ENCODE peak calls at places on chromosomes 7 and 10, in seven cellular contexts. T is IMR-90, G is PC-3, Q is fibroblast of pulmonary artery, F is epithelial cell of proximal tubule, O is spleen, D is Panc1. A is an unnamed sample.
A peak's percentile ranks its signal among the peaks of the same experiment; 100 is the strongest.

GRCh38 chr10:119348516-119349240 is 141.3 kb downstream of the GRK5 start:
- DNase-seq in F (no peak), O (no peak), G (no peak), D (no peak), T (peak; percentile 54), Q (peak; percentile 48), A (no peak)

GRCh38 chr10:132960071-132960472 is 17.7 kb upstream of the CFAP46 start:
- DNase-seq in D (no peak), T (no peak), F (no peak), G (no peak), Q (no peak), O (peak; percentile 73), A (no peak)

GRCh38 chr7:39950473-39951155 is 558 bp downstream of the CDK13 start:
- DNase-seq in Q (peak; percentile 43), D (no peak), F (no peak), G (peak; percentile 23), O (peak; percentile 95), T (peak; percentile 40), A (peak; percentile 50)

GRCh38 chr10:95864906-95865813 is 42.6 kb upstream of the CC2D2B start:
- DNase-seq in Q (peak; percentile 92), O (no peak), D (peak; percentile 46), F (peak; percentile 30), G (peak; percentile 56), T (peak; percentile 86), A (peak; percentile 85)

GRCh38 chr10:11684717-11685645 is 57.2 kb upstream of the ECHDC3 start:
- DNase-seq in Q (peak; percentile 89), D (peak; percentile 43), G (peak; percentile 86), T (peak; percentile 86), F (peak; percentile 61), O (peak; percentile 94), A (peak; percentile 39)

GRCh38 chr7:106568680-106569499 is 92.1 kb downstream of the CCDC71L start:
- DNase-seq in F (peak; percentile 79), Q (peak; percentile 84), G (peak; percentile 41), T (peak; percentile 85), D (peak; percentile 4), O (no peak), A (peak; percentile 76)

GRCh38 chr10:5557799-5558771 is 33.3 kb downstream of the CALML3 start:
- DNase-seq in O (peak; percentile 70), G (no peak), T (no peak), Q (no peak), D (no peak), F (no peak), A (no peak)

GRCh38 chr7:139972000-139972399 is 90.8 kb downstream of the PARP12 start:
- DNase-seq in O (no peak), F (no peak), G (no peak), T (no peak), Q (no peak), D (no peak), A (no peak)

GRCh38 chr10:21494221-21495001 is 31.1 kb downstream of the SKIDA1 start:
- DNase-seq in Q (no peak), D (no peak), F (no peak), G (no peak), O (peak; percentile 85), T (no peak), A (no peak)

GRCh38 chr7:47088329-47089067 is 493.4 kb downstream of the TNS3 start:
- DNase-seq in D (peak; percentile 18), F (no peak), G (peak; percentile 74), T (peak; percentile 67), O (no peak), Q (peak; percentile 78), A (peak; percentile 59)

GRCh38 chr10:23516530-23516929 is 77.7 kb downstream of the OTUD1 start:
- DNase-seq in F (no peak), Q (peak; percentile 35), T (peak; percentile 12), G (peak; percentile 46), D (no peak), O (no peak), A (peak; percentile 36)

GRCh38 chr7:28975987-28976386 is 17.9 kb upstream of the TRIL start:
- DNase-seq in G (no peak), O (no peak), Q (no peak), D (no peak), F (no peak), T (no peak), A (no peak)

GRCh38 chr10:70672165-70672992 is at the start of gene ADAMTS14:
- DNase-seq in Q (no peak), G (peak; percentile 61), O (peak; percentile 73), D (no peak), F (no peak), T (no peak), A (no peak)

GRCh38 chr10:67697646-67698245 is 1.8 kb upstream of the CTNNA3 start:
- DNase-seq in Q (peak; percentile 74), T (peak; percentile 56), F (peak; percentile 18), D (peak; percentile 35), G (peak; percentile 88), O (no peak), A (peak; percentile 14)

GRCh38 chr10:126294451-126294850 is 93.8 kb downstream of the ADAM12 start:
- DNase-seq in O (no peak), T (no peak), F (peak; percentile 92), D (no peak), G (no peak), Q (no peak), A (no peak)

GRCh38 chr10:31761156-31761555 is 167.5 kb downstream of the ARHGAP12 start:
- DNase-seq in F (no peak), D (no peak), O (no peak), G (no peak), T (no peak), Q (no peak), A (peak; percentile 22)

GRCh38 chr7:16301251-16301650 is 120.1 kb downstream of the CRPPA start:
- DNase-seq in D (no peak), T (no peak), G (no peak), Q (no peak), F (no peak), O (no peak), A (no peak)

GRCh38 chr7:71444130-71444529 is 312.2 kb downstream of the GALNT17 start:
- DNase-seq in F (no peak), D (no peak), O (no peak), G (no peak), T (no peak), Q (no peak), A (no peak)

GRCh38 chr7:131692131-131692960 is 135.9 kb upstream of the PODXL start:
- DNase-seq in D (peak; percentile 4), T (peak; percentile 7), O (no peak), G (peak; percentile 63), F (no peak), Q (peak; percentile 37), A (peak; percentile 13)

GRCh38 chr7:47654672-47655340 is 72.9 kb upstream of the TNS3 start:
- DNase-seq in D (no peak), F (no peak), T (peak; percentile 73), O (peak; percentile 58), Q (peak; percentile 83), G (no peak), A (no peak)

GRCh38 chr7:19112290-19113000 is 5.0 kb downstream of the TWIST1 start:
- DNase-seq in Q (peak; percentile 51), D (no peak), G (no peak), F (no peak), T (peak; percentile 57), O (peak; percentile 54), A (peak; percentile 87)

GRCh38 chr10:129161184-129161583 is 305.9 kb upstream of the MGMT start:
- DNase-seq in F (peak; percentile 78), T (peak; percentile 5), O (no peak), D (peak; percentile 2), G (peak; percentile 12), Q (peak; percentile 6), A (no peak)

GRCh38 chr7:140924019-140924820 is 509 bp downstream of the BRAF start:
- DNase-seq in Q (peak; percentile 59), D (no peak), G (peak; percentile 35), T (peak; percentile 68), F (no peak), O (no peak), A (peak; percentile 77)

GRCh38 chr7:114073711-114074110 is 154.9 kb upstream of the PPP1R3A start:
- DNase-seq in G (no peak), T (no peak), F (no peak), D (no peak), O (no peak), Q (no peak), A (peak; percentile 26)

GRCh38 chr7:95871078-95871848 is 98.9 kb downstream of the DYNC1I1 start:
- DNase-seq in O (no peak), Q (peak; percentile 64), G (peak; percentile 63), T (peak; percentile 45), F (peak; percentile 7), D (peak; percentile 38), A (peak; percentile 33)
- TF ChIP-seq CTCF in O (peak; percentile 36), Q (peak; percentile 70), G (peak; percentile 80), T (peak; percentile 58), F (peak; percentile 85), D (peak; percentile 78), A (peak; percentile 67)

GRCh38 chr7:81611805-81612204 is 158.0 kb downstream of the HGF start:
- DNase-seq in O (no peak), T (no peak), D (no peak), G (no peak), Q (no peak), F (no peak), A (no peak)
- H3K4me3 ChIP-seq in O (no peak overlapping the region), T (no peak overlapping the region), D (no peak overlapping the region), G (no peak overlapping the region), Q (no peak overlapping the region), F (no peak overlapping the region), A (no peak overlapping the region)

GRCh38 chr7:135091717-135092116 is 56.2 kb upstream of the TMEM140 start:
- DNase-seq in O (no peak), G (no peak), F (no peak), D (no peak), Q (no peak), T (no peak), A (no peak)

GRCh38 chr7:135098391-135098790 is 49.5 kb upstream of the TMEM140 start:
- DNase-seq in D (no peak), F (no peak), G (no peak), T (no peak), O (no peak), Q (peak; percentile 24), A (no peak)

GRCh38 chr7:135095450-135095849 is 52.4 kb upstream of the TMEM140 start:
- DNase-seq in O (no peak), G (no peak), D (no peak), Q (no peak), F (peak; percentile 30), T (no peak), A (no peak)

GRCh38 chr7:135094472-135095237 is 53.2 kb upstream of the TMEM140 start:
- DNase-seq in G (no peak), O (no peak), Q (no peak), T (no peak), D (no peak), F (no peak), A (no peak)
- TF ChIP-seq CTCF in G (no peak), O (no peak), Q (no peak), T (no peak), D (no peak), F (no peak), A (no peak)

GRCh38 chr10:60137292-60137992 is 231.1 kb upstream of the CCDC6 start:
- DNase-seq in O (no peak), G (peak; percentile 56), D (no peak), T (no peak), F (no peak), Q (no peak), A (no peak)
- H3K4me3 ChIP-seq in O (no peak overlapping the region), G (no peak overlapping the region), D (no peak overlapping the region), T (no peak overlapping the region), F (peak overlapping the region; percentile 60), Q (no peak overlapping the region), A (no peak overlapping the region)

GRCh38 chr10:102101152-102101551 is 19.0 kb downstream of the LDB1 start:
- DNase-seq in Q (no peak), D (no peak), T (no peak), O (no peak), F (no peak), G (no peak), A (no peak)
- TF ChIP-seq CTCF in Q (no peak), D (no peak), T (no peak), O (no peak), F (peak; percentile 44), G (peak; percentile 38), A (no peak)